ENCODE peak calls at places on chromosome 12, in ten cellular contexts. Z is GM19239; O is Kasumi-1; F is HTR-8/SVneo; Q is fibroblast of mammary gland; S is Caki2; M is IMR-90; U is foreskin keratinocyte; N is activated B cell treated with CpG ODN at 0.5 μM for 24 hours; T is CD8-positive, alpha-beta T cell. C is an unnamed sample.

GRCh38 chr12:948238-948637 is 1.3 kb downstream of the RAD52 start:
- DNase-seq in Z (no peak), O (no peak), F (no peak), Q (no peak), S (no peak), M (no peak), U (no peak), N (no peak), T (no peak), C (no peak)

GRCh38 chr12:130711751-130712150 is 4.3 kb downstream of the RIMBP2 start:
- DNase-seq in Z (no peak), O (no peak), F (no peak), Q (no peak), S (no peak), M (no peak), U (no peak), N (no peak), T (no peak), C (no peak)

GRCh38 chr12:65631621-65632111 is 192.6 kb upstream of the HMGA2 start:
- DNase-seq in Z (no peak), O (no peak), F (peak; percentile 59), Q (peak; percentile 100), S (peak; percentile 99), M (peak; percentile 100), U (peak; percentile 100), N (no peak), T (no peak), C (peak; percentile 94)

GRCh38 chr12:4177257-4177656 is 96.3 kb upstream of the CCND2 start:
- DNase-seq in Z (no peak), O (peak; percentile 47), F (no peak), Q (no peak), S (no peak), M (no peak), U (no peak), N (no peak), T (no peak), C (no peak)

GRCh38 chr12:12498210-12498609 is 64.5 kb downstream of the DUSP16 start:
- DNase-seq in Z (no peak), O (no peak), F (no peak), Q (no peak), S (no peak), M (no peak), U (no peak), N (no peak), T (no peak), C (no peak)

GRCh38 chr12:47272412-47273190 is 192.8 kb upstream of the AMIGO2 start:
- DNase-seq in Z (no peak), O (no peak), F (no peak), Q (peak; percentile 19), S (no peak), M (no peak), U (no peak), N (no peak), T (no peak), C (no peak)

GRCh38 chr12:89206375-89206774 is 145.9 kb downstream of the DUSP6 start:
- DNase-seq in Z (no peak), O (no peak), F (no peak), Q (no peak), S (no peak), M (no peak), U (no peak), N (no peak), T (no peak), C (no peak)

GRCh38 chr12:123037791-123038190 is 57.3 kb downstream of the ARL6IP4 start:
- DNase-seq in Z (no peak), O (no peak), F (no peak), Q (no peak), S (no peak), M (no peak), U (no peak), N (no peak), T (no peak), C (no peak)

GRCh38 chr12:93533310-93533709 is 39.2 kb upstream of the SOCS2 start:
- DNase-seq in Z (no peak), O (no peak), F (no peak), Q (no peak), S (no peak), M (no peak), U (no peak), N (no peak), T (no peak), C (no peak)

GRCh38 chr12:53996188-53996885 is 3.6 kb upstream of the HOXC9 start:
- DNase-seq in Z (no peak), O (no peak), F (no peak), Q (no peak), S (peak; percentile 45), M (no peak), U (no peak), N (no peak), T (no peak), C (no peak)

GRCh38 chr12:29032431-29032830 is 116.6 kb upstream of the FAR2 start:
- DNase-seq in Z (no peak), O (no peak), F (no peak), Q (peak; percentile 91), S (no peak), M (no peak), U (no peak), N (no peak), T (no peak), C (no peak)

GRCh38 chr12:52204931-52205505 is 13.2 kb upstream of the KRT80 start:
- DNase-seq in Z (no peak), O (no peak), F (no peak), Q (no peak), S (no peak), M (no peak), U (no peak), N (no peak), T (no peak), C (no peak)

C was measured in NCI-H460.